ENCODE peak calls at places on chromosomes 3 and 15, in four cellular contexts. P, W, K and A are unnamed samples.
A peak's percentile ranks its signal among the peaks of the same experiment; 100 is the strongest.

GRCh38 chr15:65115542-65115941 is 542 bp upstream of the UBAP1L start:
- DNase-seq in K (no peak), W (no peak), P (no peak), A (no peak)

GRCh38 chr15:63331456-63331855 is 50.2 kb downstream of the CA12 start:
- DNase-seq in W (no peak), K (no peak), P (no peak), A (no peak)

GRCh38 chr3:125715651-125716050 is 120.4 kb upstream of the OSBPL11 start:
- DNase-seq in K (no peak), P (no peak), W (no peak), A (no peak)

GRCh38 chr3:134014270-134014669 is 15.5 kb downstream of the SLCO2A1 start:
- DNase-seq in P (no peak), W (no peak), K (no peak), A (no peak)

GRCh38 chr3:43298292-43298691 is 12.0 kb downstream of the SNRK start:
- DNase-seq in P (no peak), W (no peak), K (peak; percentile 4), A (no peak)

GRCh38 chr3:128310286-128311058 is 156.2 kb downstream of the DNAJB8 start:
- DNase-seq in W (no peak), P (peak; percentile 24), K (no peak), A (no peak)

GRCh38 chr3:8730641-8731040 is 3.0 kb upstream of the CAV3 start:
- DNase-seq in W (no peak), K (no peak), P (no peak), A (no peak)

GRCh38 chr15:75307778-75308390 is 25.2 kb downstream of the GOLGA6D start:
- DNase-seq in P (peak; percentile 88), K (peak; percentile 68), W (peak; percentile 58), A (peak; percentile 12)

GRCh38 chr3:45554001-45554691 is 40.4 kb upstream of the LIMD1 start:
- DNase-seq in K (no peak), P (no peak), W (no peak), A (peak; percentile 75)

GRCh38 chr3:71372369-71372768 is 211.2 kb downstream of the FOXP1 start:
- DNase-seq in P (no peak), K (no peak), W (peak; percentile 67), A (no peak)

GRCh38 chr15:28942521-28943035 is 56.8 kb downstream of the APBA2 start:
- DNase-seq in P (no peak), K (no peak), W (no peak), A (no peak)

GRCh38 chr3:94967196-94967595 is 904.3 kb downstream of the NSUN3 start:
- DNase-seq in W (no peak), P (no peak), K (no peak), A (no peak)

GRCh38 chr15:87827126-87827525 is 429.4 kb downstream of the NTRK3 start:
- DNase-seq in W (no peak), P (no peak), K (no peak), A (no peak)

GRCh38 chr3:103968751-103969150 is 1398.0 kb upstream of the ALCAM start:
- DNase-seq in W (no peak), P (no peak), K (no peak), A (no peak)

GRCh38 chr15:58279106-58279505 is 140.9 kb downstream of the AQP9 start:
- DNase-seq in W (no peak), K (no peak), P (no peak), A (no peak)

GRCh38 chr15:61750271-61751084 is 309.8 kb downstream of the VPS13C start:
- DNase-seq in P (no peak), K (no peak), W (no peak), A (no peak)

GRCh38 chr3:2958553-2958952 is 151.6 kb downstream of the IL5RA start:
- DNase-seq in K (no peak), P (no peak), W (no peak), A (no peak)

GRCh38 chr15:25775317-25775912 is 87.7 kb downstream of the ATP10A start:
- DNase-seq in K (no peak), W (peak; percentile 45), P (peak; percentile 39), A (no peak)

GRCh38 chr3:72445827-72446405 is 402.3 kb downstream of the SHQ1 start:
- DNase-seq in P (no peak), W (no peak), K (no peak), A (peak; percentile 46)

GRCh38 chr15:88126695-88127476 is 129.7 kb downstream of the NTRK3 start:
- DNase-seq in K (no peak), P (no peak), W (no peak), A (no peak)

GRCh38 chr3:13072239-13073041 is 789 bp downstream of the IQSEC1 start:
- DNase-seq in K (no peak), P (peak; percentile 61), W (no peak), A (no peak)

GRCh38 chr3:123652346-123652984 is 67.6 kb upstream of the HACD2 start:
- DNase-seq in P (peak; percentile 92), K (peak; percentile 65), W (peak; percentile 62), A (peak; percentile 75)

GRCh38 chr3:134242649-134243637 is 7.7 kb downstream of the RYK start:
- DNase-seq in P (no peak), W (peak; percentile 58), K (no peak), A (peak; percentile 41)

GRCh38 chr15:47364671-47365141 is 352.6 kb upstream of the SEMA6D start:
- DNase-seq in P (no peak), W (no peak), K (no peak), A (no peak)

GRCh38 chr15:91886878-91887277 is 33.4 kb downstream of the SLCO3A1 start:
- DNase-seq in K (no peak), W (no peak), P (no peak), A (no peak)

GRCh38 chr15:91887321-91887720 is 33.8 kb downstream of the SLCO3A1 start:
- DNase-seq in K (no peak), W (no peak), P (peak; percentile 38), A (no peak)

GRCh38 chr15:91884604-91885003 is 31.1 kb downstream of the SLCO3A1 start:
- DNase-seq in P (no peak), K (no peak), W (no peak), A (no peak)

GRCh38 chr15:91885054-91885453 is 31.5 kb downstream of the SLCO3A1 start:
- DNase-seq in K (no peak), W (no peak), P (peak; percentile 49), A (no peak)

GRCh38 chr15:91885714-91886265 is 32.3 kb downstream of the SLCO3A1 start:
- DNase-seq in K (no peak), P (peak; percentile 48), W (no peak), A (no peak)
- H2AFZ ChIP-seq in K (no peak overlapping the region), P (no peak overlapping the region), W (no peak overlapping the region), A (no peak overlapping the region)

GRCh38 chr3:39065197-39065596 is 13.4 kb downstream of the WDR48 start:
- DNase-seq in K (no peak), W (peak; percentile 29), P (no peak), A (peak; percentile 29)
- TF ChIP-seq JUN in K (no peak), W (no peak), P (no peak), A (no peak)

GRCh38 chr15:80695099-80695910 is at the start of gene ABHD17C:
- DNase-seq in P (peak; percentile 81), K (peak; percentile 87), W (peak; percentile 9), A (peak; percentile 51)
- TF ChIP-seq POLR2A in P (peak; percentile 41), K (no peak), W (no peak), A (peak; percentile 64)

GRCh38 chr15:93899817-93900216 is 331.5 kb upstream of the MCTP2 start:
- DNase-seq in K (no peak), P (no peak), W (no peak), A (no peak)
- H2AFZ ChIP-seq in K (no peak overlapping the region), P (no peak overlapping the region), W (no peak overlapping the region), A (no peak overlapping the region)

GRCh38 chr3:177978948-177979347 is 557.3 kb upstream of the KCNMB2 start:
- DNase-seq in W (no peak), K (no peak), P (no peak), A (no peak)

GRCh38 chr3:177977381-177978158 is 558.7 kb upstream of the KCNMB2 start:
- DNase-seq in W (no peak), K (no peak), P (no peak), A (peak; percentile 52)

GRCh38 chr3:177968891-177969290 is 567.3 kb upstream of the KCNMB2 start:
- DNase-seq in W (no peak), K (no peak), P (no peak), A (no peak)

DNA sequence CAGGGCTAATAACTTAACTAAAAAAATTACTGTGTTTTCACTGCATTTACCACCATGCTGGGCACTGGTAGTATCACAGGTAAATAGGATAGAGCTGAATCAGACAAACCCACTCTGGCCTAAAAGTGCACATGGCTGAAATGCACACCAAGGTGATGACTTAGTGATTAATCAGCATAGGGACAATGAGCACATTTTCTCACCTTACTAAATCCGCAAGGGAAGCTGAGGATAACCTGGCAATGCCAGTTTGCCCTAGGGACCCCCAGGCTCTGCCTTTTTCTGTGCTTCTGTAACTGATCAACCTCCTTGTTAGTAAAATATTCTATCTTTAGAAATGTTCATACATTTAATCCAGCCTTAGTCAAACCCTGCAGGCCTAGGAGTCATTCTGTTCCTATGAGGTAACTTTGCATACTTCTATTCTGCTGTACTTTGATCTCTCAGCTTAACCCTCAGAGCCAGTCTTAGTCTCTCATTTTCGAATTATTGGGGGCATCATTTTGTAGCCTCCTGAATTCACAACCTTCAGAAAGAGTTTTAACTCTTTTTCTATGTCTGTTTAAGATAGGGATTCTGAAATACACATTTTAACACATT is 562.9 kb upstream of the KCNMB2 start:
- DNase-seq in P (no peak), W (no peak), K (no peak), A (no peak)
- TF ChIP-seq JUN in P (no peak), W (no peak), K (no peak), A (no peak)

GRCh38 chr3:160224256-160224655 is 966 bp upstream of the C3orf80 start:
- DNase-seq in P (peak; percentile 48), K (no peak), W (no peak), A (no peak)

GRCh38 chr3:160224811-160225180 is 426 bp upstream of the C3orf80 start:
- DNase-seq in W (no peak), P (peak; percentile 55), K (no peak), A (no peak)

GRCh38 chr3:160226740-160227048 is 1.5 kb downstream of the C3orf80 start:
- DNase-seq in W (no peak), K (no peak), P (no peak), A (no peak)

GRCh38 chr3:160226026-160226739 is 961 bp downstream of the C3orf80 start:
- DNase-seq in P (peak; percentile 70), K (peak; percentile 26), W (no peak), A (no peak)

GRCh38 chr3:160225181-160226025 is at the start of gene C3orf80:
- DNase-seq in P (peak; percentile 85), K (peak; percentile 56), W (peak; percentile 12), A (peak; percentile 57)
- TF ChIP-seq POLR2A in P (no peak), K (no peak), W (no peak), A (no peak)